ENCODE peak calls at places on chromosomes 12 and 14, in seven cellular contexts. One of them, this sample, is unnamed.

GRCh38 chr12:49803693-49804450 is 24.3 kb downstream of the NCKAP5L start:
- DNase-seq in SK-N-SH: no peak
- DNase-seq in HepG2: no peak
- DNase-seq in Panc1: no peak
- DNase-seq in K562: no peak
- DNase-seq in H1: no peak
- DNase-seq in GM12878: no peak
- DNase-seq in this sample: no peak

GRCh38 chr14:45140661-45141187 is 5.0 kb downstream of the FANCM start:
- DNase-seq in GM12878: no peak
- DNase-seq in Panc1: no peak
- DNase-seq in SK-N-SH: no peak
- DNase-seq in K562: no peak
- DNase-seq in HepG2: no peak
- DNase-seq in H1: no peak
- DNase-seq in this sample: no peak

GRCh38 chr12:79534029-79534867 is 156.5 kb downstream of the PAWR start:
- DNase-seq in K562: no peak
- DNase-seq in HepG2: no peak
- DNase-seq in GM12878: no peak
- DNase-seq in Panc1: no peak
- DNase-seq in H1: no peak
- DNase-seq in SK-N-SH: no peak
- DNase-seq in this sample: no peak

GRCh38 chr14:98937021-98937420 is 335.0 kb downstream of the BCL11B start:
- DNase-seq in K562: no peak
- DNase-seq in HepG2: no peak
- DNase-seq in H1: no peak
- DNase-seq in Panc1: no peak
- DNase-seq in SK-N-SH: no peak
- DNase-seq in GM12878: no peak
- DNase-seq in this sample: no peak

GRCh38 chr12:131929530-131930456 is 717 bp downstream of the PUS1 start:
- DNase-seq in K562: peak
- DNase-seq in GM12878: no peak
- DNase-seq in SK-N-SH: peak
- DNase-seq in HepG2: no peak
- DNase-seq in H1: no peak
- DNase-seq in Panc1: no peak
- DNase-seq in this sample: no peak

GRCh38 chr12:8697476-8698131 is at the start of gene RIMKLB:
- DNase-seq in HepG2: no peak
- DNase-seq in H1: peak
- DNase-seq in GM12878: no peak
- DNase-seq in Panc1: no peak
- DNase-seq in SK-N-SH: peak
- DNase-seq in K562: peak
- DNase-seq in this sample: no peak

GRCh38 chr14:39417014-39417413 is 15.2 kb downstream of the FBXO33 start:
- DNase-seq in K562: no peak
- DNase-seq in H1: no peak
- DNase-seq in HepG2: peak
- DNase-seq in Panc1: no peak
- DNase-seq in GM12878: no peak
- DNase-seq in SK-N-SH: no peak
- DNase-seq in this sample: peak

GRCh38 chr12:5514016-5514415 is 82.1 kb downstream of the NTF3 start:
- DNase-seq in H1: peak
- DNase-seq in Panc1: no peak
- DNase-seq in GM12878: no peak
- DNase-seq in HepG2: no peak
- DNase-seq in K562: no peak
- DNase-seq in SK-N-SH: no peak
- DNase-seq in this sample: no peak

GRCh38 chr12:4039927-4040326 is 166.7 kb upstream of the PARP11 start:
- DNase-seq in SK-N-SH: no peak
- DNase-seq in K562: no peak
- DNase-seq in Panc1: no peak
- DNase-seq in HepG2: no peak
- DNase-seq in H1: no peak
- DNase-seq in GM12878: no peak
- DNase-seq in this sample: no peak

GRCh38 chr12:86389949-86390348 is 133.8 kb upstream of the MGAT4C start:
- DNase-seq in H1: no peak
- DNase-seq in Panc1: no peak
- DNase-seq in GM12878: no peak
- DNase-seq in HepG2: no peak
- DNase-seq in K562: no peak
- DNase-seq in SK-N-SH: no peak
- DNase-seq in this sample: no peak

GRCh38 chr12:28378749-28379148 is 188.5 kb downstream of the CCDC91 start:
- DNase-seq in Panc1: no peak
- DNase-seq in GM12878: no peak
- DNase-seq in H1: no peak
- DNase-seq in HepG2: no peak
- DNase-seq in SK-N-SH: no peak
- DNase-seq in K562: no peak
- DNase-seq in this sample: no peak

GRCh38 chr12:56462565-56462964 is 5.8 kb upstream of the SPRYD4 start:
- DNase-seq in SK-N-SH: no peak
- DNase-seq in K562: no peak
- DNase-seq in HepG2: no peak
- DNase-seq in H1: no peak
- DNase-seq in Panc1: no peak
- DNase-seq in GM12878: no peak
- DNase-seq in this sample: no peak

GRCh38 chr14:106802413-106803364 is 1276.3 kb downstream of the TMEM121 start:
- DNase-seq in GM12878: no peak
- DNase-seq in Panc1: no peak
- DNase-seq in H1: no peak
- DNase-seq in HepG2: peak
- DNase-seq in SK-N-SH: peak
- DNase-seq in K562: peak
- DNase-seq in this sample: no peak

GRCh38 chr12:124497039-124497438 is 70.4 kb downstream of the NCOR2 start:
- DNase-seq in GM12878: no peak
- DNase-seq in HepG2: no peak
- DNase-seq in K562: no peak
- DNase-seq in H1: no peak
- DNase-seq in Panc1: no peak
- DNase-seq in SK-N-SH: no peak
- DNase-seq in this sample: no peak

GRCh38 chr12:24798335-24798734 is 150.6 kb downstream of the BCAT1 start:
- DNase-seq in H1: no peak
- DNase-seq in HepG2: no peak
- DNase-seq in Panc1: no peak
- DNase-seq in K562: no peak
- DNase-seq in GM12878: peak
- DNase-seq in SK-N-SH: no peak
- DNase-seq in this sample: no peak

GRCh38 chr14:24428628-24429394 is 657 bp downstream of the CBLN3 start:
- DNase-seq in Panc1: no peak
- DNase-seq in GM12878: no peak
- DNase-seq in H1: no peak
- DNase-seq in K562: no peak
- DNase-seq in HepG2: no peak
- DNase-seq in SK-N-SH: no peak
- DNase-seq in this sample: no peak

GRCh38 chr12:31204995-31205582 is 120.9 kb downstream of the SINHCAF start:
- DNase-seq in H1: no peak
- DNase-seq in SK-N-SH: no peak
- DNase-seq in HepG2: no peak
- DNase-seq in K562: no peak
- DNase-seq in Panc1: no peak
- DNase-seq in GM12878: peak
- DNase-seq in this sample: no peak

GRCh38 chr12:89016970-89017778 is 335.1 kb downstream of the DUSP6 start:
- DNase-seq in HepG2: peak
- DNase-seq in GM12878: no peak
- DNase-seq in SK-N-SH: peak
- DNase-seq in K562: peak
- DNase-seq in Panc1: peak
- DNase-seq in H1: peak
- DNase-seq in this sample: peak

GRCh38 chr14:60304509-60304908 is 55.5 kb downstream of the PPM1A start:
- DNase-seq in H1: no peak
- DNase-seq in K562: no peak
- DNase-seq in Panc1: no peak
- DNase-seq in GM12878: no peak
- DNase-seq in HepG2: peak
- DNase-seq in SK-N-SH: no peak
- DNase-seq in this sample: no peak

GRCh38 chr14:68794856-68795601 is 2.2 kb upstream of the ZFP36L1 start:
- DNase-seq in Panc1: no peak
- DNase-seq in H1: no peak
- DNase-seq in GM12878: no peak
- DNase-seq in SK-N-SH: peak
- DNase-seq in K562: peak
- DNase-seq in HepG2: no peak
- DNase-seq in this sample: no peak

GRCh38 chr14:68685419-68686211 is 107.3 kb downstream of the ZFP36L1 start:
- DNase-seq in K562: peak
- DNase-seq in SK-N-SH: no peak
- DNase-seq in Panc1: no peak
- DNase-seq in H1: no peak
- DNase-seq in HepG2: peak
- DNase-seq in GM12878: peak
- DNase-seq in this sample: peak

GRCh38 chr14:24959791-24960331 is 90.1 kb downstream of the STXBP6 start:
- DNase-seq in Panc1: no peak
- DNase-seq in K562: no peak
- DNase-seq in HepG2: peak
- DNase-seq in GM12878: no peak
- DNase-seq in SK-N-SH: no peak
- DNase-seq in H1: no peak
- DNase-seq in this sample: no peak

GRCh38 chr14:68884031-68885030 is 91.5 kb upstream of the ZFP36L1 start:
- DNase-seq in Panc1: peak
- DNase-seq in SK-N-SH: no peak
- DNase-seq in HepG2: peak
- DNase-seq in K562: no peak
- DNase-seq in H1: no peak
- DNase-seq in GM12878: no peak
- DNase-seq in this sample: peak

GRCh38 chr12:119843100-119843499 is 34.0 kb downstream of the CIT start:
- DNase-seq in Panc1: no peak
- DNase-seq in GM12878: no peak
- DNase-seq in SK-N-SH: no peak
- DNase-seq in K562: no peak
- DNase-seq in H1: no peak
- DNase-seq in HepG2: no peak
- DNase-seq in this sample: no peak

GRCh38 chr12:62983594-62983993 is 48.6 kb upstream of the PPM1H start:
- DNase-seq in H1: no peak
- DNase-seq in Panc1: no peak
- DNase-seq in SK-N-SH: no peak
- DNase-seq in HepG2: peak
- DNase-seq in K562: peak
- DNase-seq in GM12878: no peak
- DNase-seq in this sample: peak

DNA sequence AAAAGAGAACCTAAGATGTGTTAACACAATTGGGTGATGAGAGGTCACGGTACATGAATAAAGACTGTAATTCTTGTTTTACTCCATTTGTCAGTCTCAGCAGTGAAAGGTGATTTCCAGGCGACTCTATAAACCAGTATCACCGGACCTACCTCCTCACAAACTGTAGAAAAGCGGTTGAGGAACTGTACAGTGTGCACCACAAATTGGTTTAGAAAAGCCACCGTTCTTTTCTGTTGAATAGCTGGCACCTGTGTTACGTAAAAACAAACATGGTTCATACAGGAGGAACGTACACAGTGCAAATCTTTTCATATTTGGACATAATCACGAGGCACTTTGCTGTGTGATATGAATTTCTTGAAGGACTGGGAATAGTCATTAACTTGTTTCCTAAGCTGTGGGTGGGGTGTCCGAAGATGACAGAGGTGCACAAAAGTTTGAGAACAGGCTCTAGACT is 665 bp downstream of the WASHC3 start:
- DNase-seq in GM12878: peak
- DNase-seq in SK-N-SH: no peak
- DNase-seq in H1: no peak
- DNase-seq in Panc1: no peak
- DNase-seq in HepG2: peak
- DNase-seq in K562: peak
- DNase-seq in this sample: no peak
- TF ChIP-seq SIN3A in GM12878: no peak
- TF ChIP-seq SIN3A in SK-N-SH: no peak
- TF ChIP-seq SIN3A in H1: no peak
- TF ChIP-seq SIN3A in Panc1: peak
- TF ChIP-seq SIN3A in HepG2: no peak
- TF ChIP-seq SIN3A in K562: no peak
- TF ChIP-seq SIN3A in this sample: no peak

DNA sequence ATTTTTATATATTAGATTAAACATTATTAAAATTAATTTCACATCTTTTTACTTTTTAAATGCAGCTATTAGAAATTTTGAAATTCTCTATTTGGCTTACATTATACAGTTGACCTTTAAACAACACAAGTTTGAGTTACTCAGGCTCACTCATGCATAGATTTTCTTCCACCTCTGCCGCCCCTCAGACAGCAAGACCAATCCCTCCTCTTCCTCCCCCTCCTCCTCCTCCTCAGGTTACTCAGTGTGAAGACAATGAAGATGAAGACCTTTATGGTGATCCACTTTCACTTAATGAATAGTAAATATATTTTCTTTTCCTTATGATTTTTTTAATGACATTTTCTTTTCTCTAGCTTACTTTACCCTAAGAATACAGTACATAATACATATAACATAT is 136.2 kb downstream of the LLPH start:
- DNase-seq in GM12878: no peak
- DNase-seq in HepG2: no peak
- DNase-seq in SK-N-SH: no peak
- DNase-seq in Panc1: no peak
- DNase-seq in H1: no peak
- DNase-seq in K562: no peak
- DNase-seq in this sample: no peak
- TF ChIP-seq SIN3A in GM12878: no peak
- TF ChIP-seq SIN3A in HepG2: no peak
- TF ChIP-seq SIN3A in SK-N-SH: no peak
- TF ChIP-seq SIN3A in Panc1: no peak
- TF ChIP-seq SIN3A in H1: no peak
- TF ChIP-seq SIN3A in K562: no peak
- TF ChIP-seq SIN3A in this sample: no peak

GRCh38 chr14:20679907-20680306 is 4.5 kb upstream of the RNASE4 start:
- DNase-seq in H1: peak
- DNase-seq in Panc1: peak
- DNase-seq in K562: peak
- DNase-seq in HepG2: peak
- DNase-seq in SK-N-SH: peak
- DNase-seq in GM12878: no peak
- DNase-seq in this sample: no peak
- TF ChIP-seq SIN3A in H1: no peak
- TF ChIP-seq SIN3A in Panc1: no peak
- TF ChIP-seq SIN3A in K562: no peak
- TF ChIP-seq SIN3A in HepG2: no peak
- TF ChIP-seq SIN3A in SK-N-SH: no peak
- TF ChIP-seq SIN3A in GM12878: no peak
- TF ChIP-seq SIN3A in this sample: no peak

DNA sequence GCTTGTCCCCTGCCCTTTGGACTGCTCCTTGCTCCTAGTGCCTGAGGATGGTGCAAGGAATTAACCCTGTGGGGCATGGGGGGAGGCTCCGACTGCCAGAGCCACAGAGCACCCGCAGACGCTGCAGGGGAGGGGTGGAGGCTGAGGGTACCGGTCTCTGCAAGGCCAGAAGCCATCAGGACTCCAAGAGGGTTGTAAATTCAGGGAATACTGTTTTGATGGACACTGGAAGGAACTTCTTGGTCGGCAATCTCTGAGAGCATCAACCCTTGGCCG is 16.9 kb upstream of the FIGNL2 start:
- DNase-seq in SK-N-SH: no peak
- DNase-seq in Panc1: no peak
- DNase-seq in H1: no peak
- DNase-seq in K562: no peak
- DNase-seq in GM12878: no peak
- DNase-seq in HepG2: no peak
- DNase-seq in this sample: no peak
- TF ChIP-seq SIN3A in SK-N-SH: no peak
- TF ChIP-seq SIN3A in Panc1: no peak
- TF ChIP-seq SIN3A in H1: no peak
- TF ChIP-seq SIN3A in K562: no peak
- TF ChIP-seq SIN3A in GM12878: no peak
- TF ChIP-seq SIN3A in HepG2: no peak
- TF ChIP-seq SIN3A in this sample: no peak

This sample was measured in HCT116.